ENCODE peak calls at places on chromosomes 4 and X, in five cellular contexts. U is fibroblast of mammary gland, D is endothelial cell, N is omental fat pad, G is Peyer's patch. I is an unnamed sample.

GRCh38 chr4:34181891-34182290 is 2062.4 kb downstream of the ARAP2 start:
- DNase-seq in U (peak), D (no peak), N (no peak), G (no peak), I (no peak)

GRCh38 chr4:77156912-77157858 is at the start of gene CCNG2:
- DNase-seq in U (peak), D (peak), N (peak), G (peak), I (peak)

GRCh38 chrX:65697173-65697572 is 29.7 kb downstream of the MSN start:
- DNase-seq in U (peak), D (no peak), N (no peak), G (peak), I (no peak)

GRCh38 chrX:65035451-65035779 is 59.2 kb upstream of the ZC4H2 start:
- DNase-seq in U (peak), D (peak), N (no peak), G (peak), I (no peak)

GRCh38 chr4:1684756-1685603 is 867 bp upstream of the FAM53A start:
- DNase-seq in U (no peak), D (no peak), N (no peak), G (no peak), I (no peak)

GRCh38 chrX:75118296-75118695 is 37.8 kb downstream of the ABCB7 start:
- DNase-seq in U (peak), D (no peak), N (no peak), G (no peak), I (no peak)

GRCh38 chr4:156559346-156559745 is 412.3 kb downstream of the PDGFC start:
- DNase-seq in U (peak), D (no peak), N (no peak), G (no peak), I (no peak)

GRCh38 chr4:113757486-113757885 is 4.1 kb downstream of the CAMK2D start:
- DNase-seq in U (no peak), D (no peak), N (no peak), G (no peak), I (no peak)

GRCh38 chr4:16461362-16461761 is 235.1 kb upstream of the TAPT1 start:
- DNase-seq in U (peak), D (no peak), N (no peak), G (no peak), I (no peak)

GRCh38 chr4:110644008-110644407 is 21.1 kb upstream of the PITX2 start:
- DNase-seq in U (no peak), D (no peak), N (no peak), G (no peak), I (no peak)

GRCh38 chr4:168604496-168605373 is 107.9 kb downstream of the PALLD start:
- DNase-seq in U (peak), D (peak), N (no peak), G (no peak), I (no peak)

GRCh38 chrX:150167482-150168324 is 195.4 kb upstream of the MAMLD1 start:
- DNase-seq in U (no peak), D (no peak), N (no peak), G (no peak), I (no peak)

GRCh38 chrX:85109235-85109634 is 105.6 kb downstream of the APOOL start:
- DNase-seq in U (peak), D (peak), N (no peak), G (peak), I (no peak)

GRCh38 chr4:20353646-20354045 is 101.9 kb downstream of the SLIT2 start:
- DNase-seq in U (no peak), D (no peak), N (no peak), G (no peak), I (no peak)

GRCh38 chrX:130575831-130576404 is 174.1 kb downstream of the RBMX2 start:
- DNase-seq in U (peak), D (peak), N (no peak), G (peak), I (no peak)

GRCh38 chr4:142845293-142846070 is 619 bp downstream of the INPP4B start:
- DNase-seq in U (no peak), D (peak), N (no peak), G (peak), I (no peak)

GRCh38 chr4:107800058-107800457 is 24.7 kb upstream of the SGMS2 start:
- DNase-seq in U (no peak), D (no peak), N (no peak), G (peak), I (no peak)

GRCh38 chrX:152821145-152821765 is 9.3 kb downstream of the CETN2 start:
- DNase-seq in U (peak), D (peak), N (no peak), G (peak), I (no peak)

GRCh38 chrX:43813898-43814297 is 68.4 kb downstream of the MAOB start:
- DNase-seq in U (peak), D (peak), N (no peak), G (no peak), I (no peak)

GRCh38 chr4:147678796-147679549 is 5.0 kb downstream of the PRMT9 start:
- DNase-seq in U (peak), D (no peak), N (no peak), G (no peak), I (no peak)

GRCh38 chr4:163651761-163652160 is 157.3 kb downstream of the TMA16 start:
- DNase-seq in U (peak), D (no peak), N (no peak), G (no peak), I (no peak)

GRCh38 chr4:86594559-86595425 is 677 bp downstream of the PTPN13 start:
- DNase-seq in U (peak), D (peak), N (no peak), G (no peak), I (peak)
- TF ChIP-seq CTCF in U (peak), D (no peak), N (no peak), G (no peak), I (no peak)

DNA sequence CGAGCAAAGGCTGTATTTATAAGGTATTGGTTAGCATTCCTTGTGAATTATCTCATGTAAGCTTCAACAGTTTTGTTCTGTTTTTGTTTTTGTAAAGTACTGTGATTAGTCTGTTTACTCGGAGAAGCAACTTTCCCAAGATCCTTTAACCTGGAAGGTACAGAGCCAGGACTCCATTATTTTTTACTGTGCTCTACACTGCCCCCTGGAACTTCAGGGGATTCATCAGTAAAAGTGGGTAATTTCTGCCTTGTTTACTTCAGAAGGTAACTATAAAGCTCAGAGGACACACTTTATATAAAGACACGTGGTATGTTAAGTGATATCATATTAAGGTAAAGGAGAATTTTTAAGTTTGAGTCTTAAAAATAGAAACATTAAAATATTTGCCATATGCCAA is 124.9 kb downstream of the IQCM start:
- DNase-seq in U (no peak), D (no peak), N (no peak), G (no peak), I (no peak)
- TF ChIP-seq CTCF in U (peak), D (peak), N (no peak), G (no peak), I (no peak)

DNA sequence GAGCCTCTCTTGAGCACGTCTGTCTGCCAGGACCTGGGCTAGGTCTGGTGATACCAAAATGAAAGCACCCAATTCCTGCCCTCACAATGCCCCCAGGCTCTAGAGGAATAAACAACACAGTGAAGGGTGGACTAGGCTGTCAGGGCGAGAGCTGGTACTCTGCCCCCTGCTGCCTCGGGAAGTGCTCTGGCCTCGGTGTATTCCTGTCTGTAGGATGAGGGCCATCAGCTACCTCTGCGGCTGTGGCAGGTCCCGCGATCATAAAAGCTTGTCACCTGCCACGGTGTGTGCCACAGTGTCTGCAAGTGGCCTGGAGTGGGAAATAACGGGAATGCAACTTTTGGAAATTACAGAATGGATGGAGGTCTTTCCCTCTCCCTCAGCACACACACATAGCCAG is 159.3 kb upstream of the PSAPL1 start:
- DNase-seq in U (no peak), D (no peak), N (no peak), G (no peak), I (no peak)
- TF ChIP-seq CTCF in U (no peak), D (no peak), N (no peak), G (no peak), I (no peak)

GRCh38 chrX:55778322-55778721 is 60.8 kb downstream of the RRAGB start:
- DNase-seq in U (no peak), D (no peak), N (no peak), G (no peak), I (no peak)

GRCh38 chrX:55777596-55777995 is 60.0 kb downstream of the RRAGB start:
- DNase-seq in U (no peak), D (no peak), N (no peak), G (no peak), I (no peak)
- TF ChIP-seq CTCF in U (no peak), D (no peak), N (no peak), G (no peak), I (no peak)

DNA sequence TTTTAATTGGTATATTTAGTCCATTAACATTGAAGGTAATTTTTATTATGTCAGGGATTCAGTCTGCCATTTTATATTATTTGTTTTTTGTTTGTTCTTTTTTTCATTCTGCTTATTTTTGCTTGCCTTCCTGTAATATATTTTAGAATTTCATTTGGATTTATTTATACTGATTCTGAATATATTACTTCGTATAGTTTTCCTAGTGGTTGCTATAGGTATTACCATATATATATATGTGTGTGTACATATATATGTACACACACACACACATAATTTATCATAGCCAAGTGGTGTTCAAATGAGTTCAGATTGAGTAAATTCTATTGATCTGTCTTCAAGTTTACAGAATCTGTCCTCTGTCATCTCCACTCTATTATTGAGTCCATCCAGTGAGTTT is 11.2 kb downstream of the CITED1 start:
- DNase-seq in U (no peak), D (no peak), N (no peak), G (no peak), I (no peak)
- TF ChIP-seq CTCF in U (no peak), D (peak), N (no peak), G (no peak), I (peak)

DNA sequence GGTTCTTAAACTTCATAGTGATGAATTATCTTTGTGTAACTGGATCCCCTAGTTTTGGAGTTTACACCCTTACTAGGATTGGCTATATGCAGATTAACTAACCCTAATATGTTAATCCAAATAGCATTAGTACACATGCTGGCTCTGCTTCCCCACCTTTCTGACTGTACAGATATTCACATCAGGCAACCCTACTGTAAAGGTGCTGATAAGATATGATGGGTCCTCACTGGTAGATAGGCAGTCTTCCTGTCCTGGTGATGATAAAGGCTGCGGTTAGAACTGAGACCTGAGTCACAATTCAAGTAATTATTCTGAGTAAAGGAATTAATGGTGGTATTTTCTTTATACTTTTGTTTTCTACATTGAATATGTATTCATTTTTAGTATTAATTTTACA is 118.6 kb downstream of the COL4A5 start:
- DNase-seq in U (no peak), D (no peak), N (no peak), G (no peak), I (no peak)
- TF ChIP-seq CTCF in U (no peak), D (no peak), N (no peak), G (no peak), I (no peak)

I was measured in mesothelial cell of epicardium.